ENCODE peak calls at places on chromosome 6, in six cellular contexts. C, O, I, Z, B and A are unnamed samples.

GRCh38 chr6:48476257-48476656 is 365.3 kb upstream of the PTCHD4 start:
- DNase-seq in O (no peak), C (no peak), I (no peak), B (no peak), Z (no peak), A (no peak)

GRCh38 chr6:44133003-44133931 is 5.9 kb downstream of the TMEM63B start:
- DNase-seq in Z (no peak), B (peak), C (no peak), I (no peak), O (no peak), A (no peak)

GRCh38 chr6:72858204-72858603 is 236.3 kb downstream of the KCNQ5 start:
- DNase-seq in C (no peak), I (no peak), Z (no peak), O (no peak), B (no peak), A (no peak)

GRCh38 chr6:90385914-90386313 is 89.3 kb upstream of the BACH2 start:
- DNase-seq in I (no peak), O (no peak), Z (no peak), B (no peak), C (no peak), A (no peak)

GRCh38 chr6:83868639-83869038 is 9.2 kb downstream of the CYB5R4 start:
- DNase-seq in O (no peak), C (no peak), I (no peak), B (no peak), Z (no peak), A (no peak)

GRCh38 chr6:137799950-137800568 is 67.0 kb upstream of the TNFAIP3 start:
- DNase-seq in Z (no peak), C (no peak), O (no peak), B (no peak), I (peak), A (peak)

GRCh38 chr6:31718294-31718693 is 3.1 kb downstream of the LY6G6D start:
- DNase-seq in Z (no peak), B (no peak), C (no peak), O (no peak), I (no peak), A (no peak)

GRCh38 chr6:82467338-82467737 is 103.7 kb downstream of the TPBG start:
- DNase-seq in B (no peak), Z (no peak), I (no peak), C (no peak), O (no peak), A (no peak)

GRCh38 chr6:70219943-70220613 is 82.8 kb downstream of the COL9A1 start:
- DNase-seq in O (no peak), Z (no peak), C (no peak), I (no peak), B (no peak), A (no peak)